ENCODE peak calls at places on chromosomes 3 and 15, in five cellular contexts. H, L, V, I and X are unnamed samples.

GRCh38 chr3:113914646-113915045 is 33.2 kb upstream of the ZDHHC23 start:
- DNase-seq in H (peak; percentile 66), L (no peak), V (no peak), I (no peak), X (peak; percentile 77)

GRCh38 chr3:113690482-113690881 is 6.0 kb downstream of the USF3 start:
- DNase-seq in H (no peak), L (no peak), V (no peak), I (no peak), X (no peak)

GRCh38 chr15:91981802-91982201 is 128.3 kb downstream of the SLCO3A1 start:
- DNase-seq in H (no peak), L (no peak), V (no peak), I (no peak), X (no peak)

GRCh38 chr3:359672-360071 is 163.1 kb downstream of the CHL1 start:
- DNase-seq in H (no peak), L (no peak), V (no peak), I (no peak), X (no peak)

GRCh38 chr3:179642871-179643270 is 10.0 kb upstream of the USP13 start:
- DNase-seq in H (no peak), L (no peak), V (no peak), I (no peak), X (no peak)

GRCh38 chr3:14634763-14635400 is 16.7 kb upstream of the CCDC174 start:
- DNase-seq in H (peak; percentile 18), L (peak; percentile 13), V (no peak), I (no peak), X (peak; percentile 81)

GRCh38 chr3:66938338-66938963 is 59.7 kb upstream of the KBTBD8 start:
- DNase-seq in H (peak; percentile 27), L (peak; percentile 52), V (no peak), I (peak; percentile 69), X (peak; percentile 9)

GRCh38 chr3:124847863-124848262 is 39.3 kb downstream of the ITGB5 start:
- DNase-seq in H (no peak), L (no peak), V (no peak), I (no peak), X (no peak)

GRCh38 chr3:72820405-72820804 is 27.8 kb downstream of the SHQ1 start:
- DNase-seq in H (peak; percentile 73), L (no peak), V (no peak), I (no peak), X (no peak)

GRCh38 chr3:183178833-183179549 is 16.5 kb upstream of the LAMP3 start:
- DNase-seq in H (peak; percentile 16), L (peak; percentile 25), V (no peak), I (peak; percentile 72), X (no peak)

GRCh38 chr15:80308002-80308401 is 56.0 kb upstream of the CTXND1 start:
- DNase-seq in H (no peak), L (peak; percentile 31), V (no peak), I (peak; percentile 85), X (no peak)

GRCh38 chr3:58271901-58272501 is 34.0 kb upstream of the RPP14 start:
- DNase-seq in H (peak; percentile 94), L (peak; percentile 42), V (no peak), I (no peak), X (peak; percentile 57)

GRCh38 chr15:47331796-47332480 is 385.4 kb upstream of the SEMA6D start:
- DNase-seq in H (peak; percentile 8), L (no peak), V (no peak), I (no peak), X (peak; percentile 53)

DNA sequence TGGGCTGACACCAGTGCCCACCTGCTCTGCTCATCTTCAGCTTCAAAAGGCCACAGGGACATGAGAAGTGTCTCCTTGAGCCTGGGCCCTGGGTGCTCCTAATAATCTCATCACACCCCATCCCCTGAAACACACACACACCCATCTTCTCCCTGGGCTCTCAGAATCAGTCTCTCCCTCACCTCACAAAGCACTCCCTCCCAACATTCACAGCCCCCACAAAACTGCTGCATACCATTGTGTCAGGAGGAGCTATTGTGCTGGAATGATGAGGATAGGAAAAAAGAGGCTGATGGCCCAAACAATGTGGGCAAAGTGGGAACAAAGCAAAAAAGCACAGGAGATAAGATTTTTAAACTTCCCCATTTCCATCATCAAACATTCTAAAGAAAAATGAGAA is 16.8 kb downstream of the FOXP1 start:
- DNase-seq in H (no peak), L (no peak), V (no peak), I (no peak), X (no peak)
- H3K4me1 ChIP-seq in H (no peaks in the 10 kb centered on the region), L (no peaks in the 10 kb centered on the region), V (no peaks in the 10 kb centered on the region), I (no peaks in the 10 kb centered on the region), X (no peaks in the 10 kb centered on the region)

GRCh38 chr15:64096486-64097431 is 977 bp downstream of the SNX1 start:
- DNase-seq in H (peak; percentile 36), L (peak; percentile 49), V (no peak), I (no peak), X (peak; percentile 47)
- H3K4me1 ChIP-seq in H (peaks cover 28% of the 10 kb centered on the region), L (peaks cover 43% of the 10 kb centered on the region), V (no peaks in the 10 kb centered on the region), I (no peaks in the 10 kb centered on the region), X (peaks cover 22% of the 10 kb centered on the region)

GRCh38 chr15:69631005-69631404 is 178.4 kb downstream of the RPLP1 start:
- DNase-seq in H (no peak), L (no peak), V (no peak), I (no peak), X (no peak)

GRCh38 chr15:69629631-69630161 is 177.1 kb downstream of the RPLP1 start:
- DNase-seq in H (no peak), L (no peak), V (no peak), I (no peak), X (no peak)

GRCh38 chr15:69627548-69628158 is 175.0 kb downstream of the RPLP1 start:
- DNase-seq in H (no peak), L (no peak), V (no peak), I (no peak), X (no peak)

GRCh38 chr15:69626095-69627066 is 173.8 kb downstream of the RPLP1 start:
- DNase-seq in H (no peak), L (no peak), V (no peak), I (no peak), X (no peak)

GRCh38 chr15:69628256-69629093 is 175.9 kb downstream of the RPLP1 start:
- DNase-seq in H (no peak), L (no peak), V (no peak), I (no peak), X (no peak)
- H3K4me1 ChIP-seq in H (no peaks in the 10 kb centered on the region), L (no peaks in the 10 kb centered on the region), V (no peaks in the 10 kb centered on the region), I (no peaks in the 10 kb centered on the region), X (no peaks in the 10 kb centered on the region)

GRCh38 chr15:31331389-31331788 is 4.8 kb downstream of the KLF13 start:
- DNase-seq in H (no peak), L (no peak), V (no peak), I (no peak), X (no peak)
- H3K4me1 ChIP-seq in H (peaks cover 6% of the 10 kb centered on the region), L (peaks cover 31% of the 10 kb centered on the region), V (no peaks in the 10 kb centered on the region), I (peaks cover 4% of the 10 kb centered on the region), X (no peaks in the 10 kb centered on the region)

GRCh38 chr3:13519392-13519791 is 29.5 kb upstream of the FBLN2 start:
- DNase-seq in H (no peak), L (no peak), V (no peak), I (peak; percentile 63), X (no peak)

GRCh38 chr3:13521309-13521708 is 27.6 kb upstream of the FBLN2 start:
- DNase-seq in H (no peak), L (no peak), V (no peak), I (no peak), X (no peak)

GRCh38 chr3:13518516-13519351 is 30.2 kb upstream of the FBLN2 start:
- DNase-seq in H (no peak), L (no peak), V (peak; percentile 94), I (no peak), X (no peak)

GRCh38 chr3:13522236-13522635 is 26.7 kb upstream of the FBLN2 start:
- DNase-seq in H (no peak), L (no peak), V (no peak), I (no peak), X (no peak)

DNA sequence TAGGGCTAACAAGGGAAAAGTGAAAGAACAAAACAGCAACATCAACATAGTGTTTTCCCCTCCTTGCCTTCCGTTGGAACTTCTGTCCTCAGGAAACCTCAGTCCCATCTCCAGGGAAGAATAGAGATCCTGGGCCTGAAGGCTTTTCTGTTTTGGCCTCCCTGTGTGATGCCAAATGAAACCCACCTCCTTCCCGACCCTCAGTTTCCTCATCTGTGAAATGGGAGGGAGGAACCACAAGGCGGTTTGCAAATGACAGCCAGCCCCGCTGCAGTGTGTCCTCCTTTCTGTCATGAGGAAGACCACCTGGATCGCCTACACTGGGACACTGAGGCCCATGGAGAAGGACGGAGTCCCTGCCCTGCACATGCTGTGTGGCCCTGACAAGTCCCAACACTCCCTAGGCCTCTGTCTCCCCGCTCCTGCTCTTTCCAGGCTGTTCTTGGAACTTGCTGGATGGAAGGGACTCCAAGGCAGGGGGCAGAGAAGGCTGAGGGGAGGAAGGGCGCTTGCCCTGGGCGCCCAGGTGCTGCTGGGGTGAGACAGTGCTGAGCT is 28.5 kb upstream of the FBLN2 start:
- DNase-seq in H (no peak), L (no peak), V (no peak), I (no peak), X (no peak)
- H3K4me1 ChIP-seq in H (no peaks in the 10 kb centered on the region), L (no peaks in the 10 kb centered on the region), V (no peaks in the 10 kb centered on the region), I (no peaks in the 10 kb centered on the region), X (peaks cover 2% of the 10 kb centered on the region)

DNA sequence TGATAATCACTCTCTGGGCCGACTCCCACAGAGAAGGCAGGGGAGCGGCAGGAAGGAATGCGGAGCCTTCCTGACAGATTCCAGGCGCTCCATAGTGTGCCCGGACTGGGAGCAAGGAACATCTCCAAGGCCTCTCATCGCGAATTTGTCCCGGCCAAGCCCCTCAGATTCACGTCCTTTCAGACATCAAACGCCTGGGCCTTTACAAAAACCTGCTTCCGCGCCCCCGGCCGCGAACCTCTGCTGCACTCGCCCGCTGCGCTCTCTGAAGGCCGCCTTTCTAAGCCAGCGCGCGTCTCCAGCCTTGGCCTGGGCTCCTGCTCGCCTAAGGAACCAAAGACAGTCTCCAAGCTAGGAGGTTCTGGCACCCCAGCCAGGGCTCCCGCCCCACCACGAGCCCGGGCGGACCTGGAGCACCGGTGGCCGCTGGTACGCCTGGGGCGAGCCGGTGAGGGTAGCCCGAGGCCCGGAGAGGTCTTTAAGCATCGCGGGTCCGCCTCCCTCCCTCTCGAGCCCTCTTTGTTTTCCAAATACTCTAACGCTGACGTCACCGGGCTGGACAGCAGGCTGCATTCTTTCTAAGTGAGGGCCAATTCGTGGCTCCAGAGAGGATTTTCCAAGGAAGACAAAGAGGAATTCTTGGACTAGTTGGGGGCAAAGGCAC is 837 bp downstream of the AMOTL2 start:
- DNase-seq in H (peak; percentile 90), L (peak; percentile 74), V (peak; percentile 92), I (peak; percentile 91), X (peak; percentile 84)
- H3K4me1 ChIP-seq in H (peaks cover 53% of the 10 kb centered on the region), L (peaks cover 70% of the 10 kb centered on the region), V (peaks cover 18% of the 10 kb centered on the region), I (peaks cover 4% of the 10 kb centered on the region), X (peaks cover 35% of the 10 kb centered on the region)

GRCh38 chr15:93066103-93066725 is 22.8 kb downstream of the RGMA start:
- DNase-seq in H (no peak), L (no peak), V (peak; percentile 65), I (no peak), X (no peak)
- H3K4me1 ChIP-seq in H (no peaks in the 10 kb centered on the region), L (no peaks in the 10 kb centered on the region), V (no peaks in the 10 kb centered on the region), I (peaks cover 23% of the 10 kb centered on the region), X (peaks cover 11% of the 10 kb centered on the region)

GRCh38 chr15:82810863-82811421 is 1.5 kb downstream of the WHAMM start:
- DNase-seq in H (peak; percentile 5), L (no peak), V (no peak), I (no peak), X (no peak)

GRCh38 chr15:82809308-82810060 is at the start of gene WHAMM:
- DNase-seq in H (peak; percentile 96), L (peak; percentile 99), V (peak; percentile 99), I (peak; percentile 97), X (peak; percentile 98)

GRCh38 chr15:82808634-82809041 is 790 bp upstream of the WHAMM start:
- DNase-seq in H (no peak), L (no peak), V (no peak), I (no peak), X (no peak)

GRCh38 chr15:82810061-82810862 is 834 bp downstream of the WHAMM start:
- DNase-seq in H (peak; percentile 34), L (peak; percentile 49), V (no peak), I (peak; percentile 35), X (no peak)

GRCh38 chr15:82812994-82813393 is 3.6 kb downstream of the WHAMM start:
- DNase-seq in H (no peak), L (no peak), V (no peak), I (no peak), X (no peak)
- H3K4me1 ChIP-seq in H (peaks cover 3% of the 10 kb centered on the region), L (peaks cover 17% of the 10 kb centered on the region), V (no peaks in the 10 kb centered on the region), I (no peaks in the 10 kb centered on the region), X (peaks cover 8% of the 10 kb centered on the region)